ENCODE peak calls at places on chromosomes 1 and 21, in ten cellular contexts. One of them, this sample, is unnamed.

GRCh38 chr1:19643113-19643512 is 998 bp upstream of the NBL1 start:
- DNase-seq in GM06990: no peak
- DNase-seq in HFFc6: peak; percentile 74
- DNase-seq in GM19239: no peak
- DNase-seq in T-cell: no peak
- DNase-seq in ureter: peak; percentile 69
- DNase-seq in NCI-H774: no peak
- DNase-seq in tibial artery: peak; percentile 79
- DNase-seq in NCI-H2107: no peak
- DNase-seq in activated CD8-positive, alpha-beta memory T cell treated with anti-CD3 and anti-CD28 coated beads, Interleukin-2, amount 50 U/mL, for 4 hours: no peak
- DNase-seq in this sample: no peak

GRCh38 chr1:115469703-115470476 is 131.8 kb upstream of the NGF start:
- DNase-seq in NCI-H774: peak; percentile 32
- DNase-seq in HFFc6: peak; percentile 66
- DNase-seq in tibial artery: no peak
- DNase-seq in GM06990: no peak
- DNase-seq in GM19239: peak; percentile 25
- DNase-seq in activated CD8-positive, alpha-beta memory T cell treated with anti-CD3 and anti-CD28 coated beads, Interleukin-2, amount 50 U/mL, for 4 hours: peak; percentile 30
- DNase-seq in T-cell: no peak
- DNase-seq in NCI-H2107: peak; percentile 29
- DNase-seq in ureter: no peak
- DNase-seq in this sample: no peak

GRCh38 chr1:53541761-53542550 is 82.8 kb downstream of the DMRTB1 start:
- DNase-seq in NCI-H2107: no peak
- DNase-seq in HFFc6: peak; percentile 87
- DNase-seq in T-cell: no peak
- DNase-seq in GM19239: no peak
- DNase-seq in tibial artery: peak; percentile 74
- DNase-seq in ureter: no peak
- DNase-seq in activated CD8-positive, alpha-beta memory T cell treated with anti-CD3 and anti-CD28 coated beads, Interleukin-2, amount 50 U/mL, for 4 hours: no peak
- DNase-seq in GM06990: no peak
- DNase-seq in NCI-H774: no peak
- DNase-seq in this sample: no peak

GRCh38 chr1:16131636-16132324 is 24.1 kb downstream of the EPHA2 start:
- DNase-seq in HFFc6: no peak
- DNase-seq in GM19239: no peak
- DNase-seq in ureter: no peak
- DNase-seq in T-cell: no peak
- DNase-seq in tibial artery: no peak
- DNase-seq in activated CD8-positive, alpha-beta memory T cell treated with anti-CD3 and anti-CD28 coated beads, Interleukin-2, amount 50 U/mL, for 4 hours: no peak
- DNase-seq in NCI-H2107: no peak
- DNase-seq in NCI-H774: no peak
- DNase-seq in GM06990: no peak
- DNase-seq in this sample: no peak

GRCh38 chr1:206674745-206675175 is 9.9 kb upstream of the MAPKAPK2 start:
- DNase-seq in GM19239: no peak
- DNase-seq in ureter: peak; percentile 82
- DNase-seq in NCI-H2107: peak; percentile 42
- DNase-seq in tibial artery: peak; percentile 87
- DNase-seq in activated CD8-positive, alpha-beta memory T cell treated with anti-CD3 and anti-CD28 coated beads, Interleukin-2, amount 50 U/mL, for 4 hours: no peak
- DNase-seq in HFFc6: peak; percentile 96
- DNase-seq in T-cell: no peak
- DNase-seq in GM06990: no peak
- DNase-seq in NCI-H774: no peak
- DNase-seq in this sample: no peak

GRCh38 chr1:113053344-113054138 is 19.5 kb upstream of the LRIG2 start:
- DNase-seq in HFFc6: no peak
- DNase-seq in ureter: no peak
- DNase-seq in NCI-H774: no peak
- DNase-seq in GM06990: no peak
- DNase-seq in T-cell: no peak
- DNase-seq in tibial artery: no peak
- DNase-seq in NCI-H2107: no peak
- DNase-seq in GM19239: no peak
- DNase-seq in activated CD8-positive, alpha-beta memory T cell treated with anti-CD3 and anti-CD28 coated beads, Interleukin-2, amount 50 U/mL, for 4 hours: no peak
- DNase-seq in this sample: no peak

GRCh38 chr1:172005856-172006255 is 164.6 kb downstream of the DNM3 start:
- DNase-seq in HFFc6: peak; percentile 76
- DNase-seq in tibial artery: no peak
- DNase-seq in T-cell: no peak
- DNase-seq in GM06990: no peak
- DNase-seq in GM19239: no peak
- DNase-seq in NCI-H774: no peak
- DNase-seq in activated CD8-positive, alpha-beta memory T cell treated with anti-CD3 and anti-CD28 coated beads, Interleukin-2, amount 50 U/mL, for 4 hours: no peak
- DNase-seq in NCI-H2107: no peak
- DNase-seq in ureter: no peak
- DNase-seq in this sample: no peak

GRCh38 chr21:37073417-37074194 is 552 bp downstream of the TTC3 start:
- DNase-seq in T-cell: peak; percentile 75
- DNase-seq in NCI-H2107: no peak
- DNase-seq in ureter: peak; percentile 72
- DNase-seq in activated CD8-positive, alpha-beta memory T cell treated with anti-CD3 and anti-CD28 coated beads, Interleukin-2, amount 50 U/mL, for 4 hours: peak; percentile 66
- DNase-seq in HFFc6: no peak
- DNase-seq in GM06990: peak; percentile 83
- DNase-seq in GM19239: no peak
- DNase-seq in tibial artery: peak; percentile 83
- DNase-seq in NCI-H774: no peak
- DNase-seq in this sample: peak; percentile 68

GRCh38 chr1:87706198-87706597 is 377.5 kb downstream of the LMO4 start:
- DNase-seq in GM19239: no peak
- DNase-seq in NCI-H2107: no peak
- DNase-seq in GM06990: no peak
- DNase-seq in tibial artery: no peak
- DNase-seq in NCI-H774: no peak
- DNase-seq in HFFc6: peak; percentile 70
- DNase-seq in T-cell: no peak
- DNase-seq in ureter: no peak
- DNase-seq in activated CD8-positive, alpha-beta memory T cell treated with anti-CD3 and anti-CD28 coated beads, Interleukin-2, amount 50 U/mL, for 4 hours: no peak
- DNase-seq in this sample: no peak

GRCh38 chr1:205294175-205294913 is 27.2 kb downstream of the NUAK2 start:
- DNase-seq in HFFc6: peak; percentile 82
- DNase-seq in ureter: no peak
- DNase-seq in activated CD8-positive, alpha-beta memory T cell treated with anti-CD3 and anti-CD28 coated beads, Interleukin-2, amount 50 U/mL, for 4 hours: no peak
- DNase-seq in GM19239: no peak
- DNase-seq in GM06990: no peak
- DNase-seq in tibial artery: no peak
- DNase-seq in T-cell: no peak
- DNase-seq in NCI-H774: no peak
- DNase-seq in NCI-H2107: no peak
- DNase-seq in this sample: no peak

GRCh38 chr1:37892151-37893047 is 33.0 kb upstream of the MTF1 start:
- DNase-seq in T-cell: no peak
- DNase-seq in HFFc6: peak; percentile 37
- DNase-seq in NCI-H2107: no peak
- DNase-seq in NCI-H774: no peak
- DNase-seq in tibial artery: no peak
- DNase-seq in ureter: no peak
- DNase-seq in activated CD8-positive, alpha-beta memory T cell treated with anti-CD3 and anti-CD28 coated beads, Interleukin-2, amount 50 U/mL, for 4 hours: no peak
- DNase-seq in GM06990: no peak
- DNase-seq in GM19239: no peak
- DNase-seq in this sample: no peak

GRCh38 chr21:33040215-33040614 is 14.5 kb downstream of the OLIG2 start:
- DNase-seq in GM19239: no peak
- DNase-seq in GM06990: no peak
- DNase-seq in tibial artery: no peak
- DNase-seq in NCI-H2107: no peak
- DNase-seq in HFFc6: no peak
- DNase-seq in activated CD8-positive, alpha-beta memory T cell treated with anti-CD3 and anti-CD28 coated beads, Interleukin-2, amount 50 U/mL, for 4 hours: no peak
- DNase-seq in ureter: no peak
- DNase-seq in T-cell: no peak
- DNase-seq in NCI-H774: no peak
- DNase-seq in this sample: no peak

GRCh38 chr1:239303289-239303688 is 83.1 kb upstream of the CHRM3 start:
- DNase-seq in tibial artery: no peak
- DNase-seq in GM06990: no peak
- DNase-seq in T-cell: no peak
- DNase-seq in HFFc6: no peak
- DNase-seq in GM19239: no peak
- DNase-seq in ureter: no peak
- DNase-seq in activated CD8-positive, alpha-beta memory T cell treated with anti-CD3 and anti-CD28 coated beads, Interleukin-2, amount 50 U/mL, for 4 hours: no peak
- DNase-seq in NCI-H2107: no peak
- DNase-seq in NCI-H774: no peak
- DNase-seq in this sample: no peak

GRCh38 chr1:95309031-95309459 is 75.0 kb downstream of the RWDD3 start:
- DNase-seq in GM19239: no peak
- DNase-seq in HFFc6: peak; percentile 18
- DNase-seq in activated CD8-positive, alpha-beta memory T cell treated with anti-CD3 and anti-CD28 coated beads, Interleukin-2, amount 50 U/mL, for 4 hours: no peak
- DNase-seq in ureter: no peak
- DNase-seq in GM06990: no peak
- DNase-seq in NCI-H774: peak; percentile 41
- DNase-seq in NCI-H2107: peak; percentile 7
- DNase-seq in tibial artery: no peak
- DNase-seq in T-cell: no peak
- DNase-seq in this sample: no peak